ENCODE peak calls at places on chromosomes 4 and X, in four cellular contexts. S, B, J and Y are unnamed samples.

GRCh38 chr4:118746251-118746919 is 61.2 kb downstream of the METTL14 start:
- DNase-seq in S (peak; percentile 75), B (no peak), J (no peak), Y (peak; percentile 68)

GRCh38 chr4:72567821-72568620 is 1.0 kb downstream of the ADAMTS3 start:
- DNase-seq in S (peak; percentile 93), B (peak; percentile 87), J (peak; percentile 73), Y (peak; percentile 40)

GRCh38 chr4:153151535-153152452 is 52.4 kb upstream of the TRIM2 start:
- DNase-seq in B (peak; percentile 97), S (peak; percentile 75), J (no peak), Y (no peak)

GRCh38 chrX:68710870-68711576 is 63.6 kb downstream of the STARD8 start:
- DNase-seq in S (peak; percentile 69), J (peak; percentile 28), B (peak; percentile 68), Y (no peak)

GRCh38 chr4:20532871-20533870 is 167.1 kb upstream of the PACRGL start:
- DNase-seq in J (no peak), B (no peak), S (no peak), Y (no peak)

GRCh38 chr4:22910200-22910599 is 217.5 kb downstream of the GBA3 start:
- DNase-seq in B (no peak), S (no peak), J (no peak), Y (no peak)

GRCh38 chr4:126991965-126992364 is 640.8 kb upstream of the INTU start:
- DNase-seq in S (no peak), B (no peak), J (no peak), Y (no peak)

GRCh38 chr4:54695359-54696149 is 37.8 kb downstream of the KIT start:
- DNase-seq in B (peak; percentile 46), S (no peak), J (no peak), Y (peak; percentile 29)

GRCh38 chr4:6951880-6952381 is 42.3 kb downstream of the TBC1D14 start:
- DNase-seq in B (no peak), S (no peak), J (no peak), Y (no peak)

GRCh38 chrX:109535578-109535977 is 1.1 kb upstream of the NXT2 start:
- DNase-seq in J (no peak), S (no peak), B (no peak), Y (no peak)

GRCh38 chrX:21666679-21667078 is 8.5 kb upstream of the KLHL34 start:
- DNase-seq in B (no peak), J (no peak), S (no peak), Y (no peak)

GRCh38 chr4:40890199-40890598 is 140.4 kb downstream of the NSUN7 start:
- DNase-seq in J (no peak), B (no peak), S (no peak), Y (no peak)

GRCh38 chr4:80265571-80266266 is 745 bp upstream of the FGF5 start:
- DNase-seq in J (no peak), S (peak; percentile 33), B (peak; percentile 38), Y (no peak)

GRCh38 chr4:137775701-137776100 is 243.4 kb upstream of the PCDH18 start:
- DNase-seq in B (no peak), J (no peak), S (no peak), Y (no peak)

GRCh38 chrX:71989768-71990167 is 79.1 kb downstream of the NHSL2 start:
- DNase-seq in S (no peak), J (no peak), B (no peak), Y (peak; percentile 33)

GRCh38 chr4:75513529-75514130 is 573 bp downstream of the RCHY1 start:
- DNase-seq in B (peak; percentile 1), J (no peak), S (no peak), Y (no peak)

GRCh38 chr4:2936773-2937145 is 26.4 kb downstream of the NOP14 start:
- DNase-seq in B (no peak), J (no peak), S (no peak), Y (no peak)

GRCh38 chrX:9285342-9285771 is 179.5 kb upstream of the TBL1X start:
- DNase-seq in J (no peak), B (no peak), S (no peak), Y (no peak)

GRCh38 chr4:95889662-95890061 is 49.8 kb downstream of the PDHA2 start:
- DNase-seq in S (peak; percentile 73), B (peak; percentile 18), J (no peak), Y (no peak)

GRCh38 chrX:21963736-21964135 is 23.2 kb downstream of the SMS start:
- DNase-seq in S (no peak), J (no peak), B (no peak), Y (no peak)

GRCh38 chr4:99103166-99103565 is 14.6 kb upstream of the ADH5 start:
- DNase-seq in B (no peak), S (no peak), J (no peak), Y (no peak)

GRCh38 chr4:153234923-153235322 is 30.7 kb downstream of the TRIM2 start:
- DNase-seq in B (no peak), J (no peak), S (no peak), Y (no peak)

GRCh38 chr4:73777612-73778011 is 37.2 kb downstream of the CXCL8 start:
- DNase-seq in S (no peak), B (no peak), J (no peak), Y (no peak)

GRCh38 chrX:135484636-135485289 is 35.7 kb upstream of the INTS6L start:
- DNase-seq in B (peak; percentile 31), S (peak; percentile 48), J (no peak), Y (no peak)

GRCh38 chr4:25769251-25769650 is 93.5 kb downstream of the SEL1L3 start:
- DNase-seq in B (no peak), S (peak; percentile 18), J (peak; percentile 16), Y (peak; percentile 28)

GRCh38 chrX:103017542-103017941 is 46.4 kb downstream of the BEX1 start:
- DNase-seq in S (peak; percentile 0), J (no peak), B (no peak), Y (no peak)

GRCh38 chr4:149645790-149646189 is 169.9 kb downstream of the IQCM start:
- DNase-seq in B (peak; percentile 37), S (no peak), J (no peak), Y (no peak)
- TF ChIP-seq CTCF in B (peak; percentile 35), S (no peak), J (no peak), Y (no peak)

GRCh38 chrX:12984629-12985303 is 9.9 kb downstream of the TMSB4X start:
- DNase-seq in S (no peak), B (no peak), J (no peak), Y (no peak)
- H3K4me1 ChIP-seq in S (no peaks in the 10 kb centered on the region), B (peaks cover 3% of the 10 kb centered on the region), J (no peaks in the 10 kb centered on the region), Y (peaks cover 35% of the 10 kb centered on the region)

GRCh38 chr4:120926358-120927025 is 4.0 kb upstream of the PRDM5 start:
- DNase-seq in J (no peak), B (no peak), S (no peak), Y (no peak)
- H3K4me3 ChIP-seq in J (no peak overlapping the region), B (no peak overlapping the region), S (no peak overlapping the region), Y (no peak overlapping the region)

GRCh38 chr4:107823870-107824366 is 814 bp upstream of the SGMS2 start:
- DNase-seq in S (peak; percentile 5), J (no peak), B (no peak), Y (no peak)

GRCh38 chr4:107814758-107815552 is 9.8 kb upstream of the SGMS2 start:
- DNase-seq in S (no peak), B (no peak), J (no peak), Y (no peak)

GRCh38 chr4:107818301-107818910 is 6.3 kb upstream of the SGMS2 start:
- DNase-seq in B (no peak), S (no peak), J (no peak), Y (no peak)
- TF ChIP-seq CTCF in B (no peak), S (no peak), J (no peak), Y (no peak)

GRCh38 chr4:10111067-10111801 is 5.4 kb downstream of the WDR1 start:
- DNase-seq in B (no peak), S (no peak), J (no peak), Y (no peak)
- H3K4me1 ChIP-seq in B (peaks cover 7% of the 10 kb centered on the region), S (peaks cover 45% of the 10 kb centered on the region), J (peaks cover 90% of the 10 kb centered on the region), Y (peaks cover 92% of the 10 kb centered on the region)

DNA sequence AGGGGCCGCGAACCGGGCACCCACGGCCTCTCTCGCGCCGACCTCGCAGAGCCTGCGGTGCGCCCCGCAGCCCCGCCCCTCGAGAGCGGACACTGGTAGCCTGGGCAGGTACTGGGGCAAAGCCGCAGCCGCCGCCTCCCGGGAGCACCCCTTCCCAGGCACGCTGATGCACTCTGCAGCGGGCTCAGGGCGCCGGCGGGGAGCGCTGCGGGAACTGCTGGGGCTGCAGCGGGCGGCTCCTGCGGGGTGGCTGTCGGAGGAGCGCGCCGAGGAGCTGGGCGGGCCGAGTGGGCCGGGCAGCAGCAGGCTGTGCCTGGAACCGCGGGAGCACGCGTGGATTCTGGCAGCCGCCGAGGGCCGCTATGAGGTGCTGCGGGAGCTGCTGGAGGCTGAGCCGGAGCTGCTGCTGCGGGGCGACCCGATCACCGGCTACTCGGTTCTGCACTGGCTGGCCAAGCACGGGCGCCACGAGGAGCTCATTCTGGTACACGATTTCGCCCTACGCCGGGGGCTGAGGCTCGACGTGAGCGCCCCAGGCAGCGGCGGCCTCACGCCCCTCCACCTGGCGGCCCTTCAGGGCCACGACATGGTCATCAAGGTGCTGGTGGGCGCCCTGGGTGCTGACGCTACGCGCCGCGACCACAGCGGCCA is 419 bp downstream of the SOWAHD start:
- DNase-seq in S (peak; percentile 22), J (peak; percentile 17), B (peak; percentile 46), Y (no peak)
- H3K4me3 ChIP-seq in S (peak overlapping the region; percentile 37), J (peak overlapping the region; percentile 61), B (peak overlapping the region; percentile 53), Y (peak overlapping the region; percentile 41)

DNA sequence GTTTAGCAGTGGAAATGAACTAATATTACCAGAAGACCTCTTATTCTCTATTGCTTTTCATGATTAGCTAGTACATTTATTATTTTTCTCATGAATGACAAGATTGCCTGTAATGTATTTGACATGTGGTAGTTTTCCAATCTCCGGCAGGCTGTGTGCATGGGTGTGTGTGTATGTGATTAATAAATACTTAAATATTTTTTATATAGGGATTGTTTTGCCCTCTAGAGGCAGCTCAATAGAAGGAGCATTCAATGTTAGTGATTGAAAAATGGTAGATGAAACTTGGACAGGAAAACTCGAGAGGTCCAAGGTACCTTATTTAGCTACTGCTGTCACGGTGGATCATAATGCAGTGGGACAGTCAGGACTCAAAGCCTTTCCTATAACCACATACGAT is 457.6 kb downstream of the IL1RAPL1 start:
- DNase-seq in S (no peak), J (no peak), B (no peak), Y (no peak)
- TF ChIP-seq CTCF in S (peak; percentile 30), J (no peak), B (no peak), Y (peak; percentile 10)

GRCh38 chrX:47880927-47881326 is 44.2 kb downstream of the ZNF81 start:
- DNase-seq in J (no peak), B (no peak), S (no peak), Y (no peak)

GRCh38 chrX:47885501-47885900 is 48.8 kb downstream of the ZNF81 start:
- DNase-seq in S (no peak), B (no peak), J (no peak), Y (no peak)
- H3K4me1 ChIP-seq in S (no peaks in the 10 kb centered on the region), B (no peaks in the 10 kb centered on the region), J (no peaks in the 10 kb centered on the region), Y (no peaks in the 10 kb centered on the region)

DNA sequence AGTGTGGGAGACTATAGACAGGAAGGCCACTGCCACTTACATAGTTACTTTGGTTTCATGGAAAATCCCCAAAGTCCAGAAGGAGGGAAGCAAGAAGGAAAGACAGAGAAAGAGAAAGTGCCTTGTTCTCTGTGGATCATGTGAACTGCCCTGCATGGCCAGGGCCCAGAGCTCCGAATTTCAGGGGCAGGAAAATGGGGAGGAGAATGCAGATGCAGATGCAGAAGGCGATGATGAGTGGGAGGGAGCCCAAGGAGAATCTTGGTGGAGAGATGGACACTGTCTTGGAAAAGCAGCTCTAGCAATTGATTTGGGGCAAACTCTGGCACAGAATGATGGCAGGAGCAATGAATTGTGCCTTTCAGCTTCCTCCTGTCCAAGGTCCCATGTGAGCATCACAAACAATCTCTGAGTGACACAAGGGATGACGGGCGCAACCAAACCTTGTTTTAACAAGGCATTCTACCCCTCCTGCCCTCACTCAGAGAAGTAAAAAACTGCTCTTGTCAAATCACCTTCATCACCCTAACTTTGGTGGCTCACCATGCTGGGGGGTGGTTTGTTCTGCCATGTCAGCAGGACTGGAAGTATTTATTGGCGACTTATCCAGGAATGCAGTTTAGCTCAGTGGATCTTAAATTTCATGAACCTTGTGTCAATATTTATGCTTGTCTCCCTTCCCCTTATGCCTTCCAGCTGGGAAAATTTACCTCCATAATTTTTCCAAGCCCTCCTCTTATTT is 53.5 kb downstream of the TSC22D3 start:
- DNase-seq in S (no peak), J (no peak), B (no peak), Y (no peak)
- H3K4me3 ChIP-seq in S (no peak overlapping the region), J (no peak overlapping the region), B (no peak overlapping the region), Y (no peak overlapping the region)